ENCODE peak calls at places on chromosomes 11 and 22, in eight cellular contexts. One of them, this sample, is unnamed.

GRCh38 chr11:61963016-61963281 is 4.5 kb downstream of the FTH1 start:
- DNase-seq in thoracic aorta: no peak
- DNase-seq in brain microvascular endothelial cell: no peak
- DNase-seq in lower lobe of right lung: no peak
- DNase-seq in dorsolateral prefrontal cortex: no peak
- DNase-seq in tibial artery: peak; percentile 62
- DNase-seq in breast epithelium: no peak
- DNase-seq in esophagus squamous epithelium: no peak
- DNase-seq in this sample: no peak

GRCh38 chr11:73493838-73494598 is 103.9 kb downstream of the FAM168A start:
- DNase-seq in thoracic aorta: no peak
- DNase-seq in brain microvascular endothelial cell: peak; percentile 80
- DNase-seq in lower lobe of right lung: no peak
- DNase-seq in dorsolateral prefrontal cortex: no peak
- DNase-seq in tibial artery: no peak
- DNase-seq in breast epithelium: peak; percentile 79
- DNase-seq in esophagus squamous epithelium: no peak
- DNase-seq in this sample: no peak

GRCh38 chr11:6640036-6640984 is 15.3 kb downstream of the DCHS1 start:
- DNase-seq in thoracic aorta: no peak
- DNase-seq in brain microvascular endothelial cell: no peak
- DNase-seq in lower lobe of right lung: no peak
- DNase-seq in dorsolateral prefrontal cortex: no peak
- DNase-seq in tibial artery: no peak
- DNase-seq in breast epithelium: no peak
- DNase-seq in esophagus squamous epithelium: no peak
- DNase-seq in this sample: no peak

GRCh38 chr11:62433553-62434301 is 14.9 kb downstream of the SCGB1A1 start:
- DNase-seq in thoracic aorta: no peak
- DNase-seq in brain microvascular endothelial cell: no peak
- DNase-seq in lower lobe of right lung: no peak
- DNase-seq in dorsolateral prefrontal cortex: no peak
- DNase-seq in tibial artery: no peak
- DNase-seq in breast epithelium: peak; percentile 79
- DNase-seq in esophagus squamous epithelium: no peak
- DNase-seq in this sample: no peak

GRCh38 chr22:44702479-44703219 is 645 bp downstream of the PRR5 start:
- DNase-seq in thoracic aorta: no peak
- DNase-seq in brain microvascular endothelial cell: peak; percentile 17
- DNase-seq in lower lobe of right lung: no peak
- DNase-seq in dorsolateral prefrontal cortex: no peak
- DNase-seq in tibial artery: no peak
- DNase-seq in breast epithelium: no peak
- DNase-seq in esophagus squamous epithelium: no peak
- DNase-seq in this sample: peak; percentile 25

GRCh38 chr11:8809185-8809584 is 101.8 kb upstream of the AKIP1 start:
- DNase-seq in thoracic aorta: no peak
- DNase-seq in brain microvascular endothelial cell: no peak
- DNase-seq in lower lobe of right lung: no peak
- DNase-seq in dorsolateral prefrontal cortex: no peak
- DNase-seq in tibial artery: no peak
- DNase-seq in breast epithelium: no peak
- DNase-seq in esophagus squamous epithelium: no peak
- DNase-seq in this sample: no peak

GRCh38 chr22:37633693-37634504 is 5.6 kb upstream of the SH3BP1 start:
- DNase-seq in thoracic aorta: no peak
- DNase-seq in brain microvascular endothelial cell: peak; percentile 76
- DNase-seq in lower lobe of right lung: peak; percentile 89
- DNase-seq in dorsolateral prefrontal cortex: peak; percentile 61
- DNase-seq in tibial artery: peak; percentile 93
- DNase-seq in breast epithelium: no peak
- DNase-seq in esophagus squamous epithelium: no peak
- DNase-seq in this sample: peak; percentile 92

GRCh38 chr22:39623603-39624500 is 53.3 kb downstream of the CACNA1I start:
- DNase-seq in thoracic aorta: no peak
- DNase-seq in brain microvascular endothelial cell: no peak
- DNase-seq in lower lobe of right lung: no peak
- DNase-seq in dorsolateral prefrontal cortex: no peak
- DNase-seq in tibial artery: no peak
- DNase-seq in breast epithelium: no peak
- DNase-seq in esophagus squamous epithelium: no peak
- DNase-seq in this sample: no peak

GRCh38 chr11:120210651-120211521 is at the start of gene OAF:
- DNase-seq in thoracic aorta: no peak
- DNase-seq in brain microvascular endothelial cell: peak; percentile 73
- DNase-seq in lower lobe of right lung: peak; percentile 67
- DNase-seq in dorsolateral prefrontal cortex: peak; percentile 51
- DNase-seq in tibial artery: no peak
- DNase-seq in breast epithelium: peak; percentile 26
- DNase-seq in esophagus squamous epithelium: no peak
- DNase-seq in this sample: peak; percentile 75

GRCh38 chr11:120211522-120212258 is 858 bp downstream of the OAF start:
- DNase-seq in thoracic aorta: no peak
- DNase-seq in brain microvascular endothelial cell: no peak
- DNase-seq in lower lobe of right lung: no peak
- DNase-seq in dorsolateral prefrontal cortex: no peak
- DNase-seq in tibial artery: no peak
- DNase-seq in breast epithelium: no peak
- DNase-seq in esophagus squamous epithelium: no peak
- DNase-seq in this sample: no peak

GRCh38 chr11:120208777-120209176 is 2.1 kb upstream of the OAF start:
- DNase-seq in thoracic aorta: no peak
- DNase-seq in brain microvascular endothelial cell: peak; percentile 29
- DNase-seq in lower lobe of right lung: no peak
- DNase-seq in dorsolateral prefrontal cortex: no peak
- DNase-seq in tibial artery: no peak
- DNase-seq in breast epithelium: no peak
- DNase-seq in esophagus squamous epithelium: no peak
- DNase-seq in this sample: peak; percentile 55

GRCh38 chr11:120208012-120208441 is 2.8 kb upstream of the OAF start:
- DNase-seq in thoracic aorta: no peak
- DNase-seq in brain microvascular endothelial cell: no peak
- DNase-seq in lower lobe of right lung: no peak
- DNase-seq in dorsolateral prefrontal cortex: no peak
- DNase-seq in tibial artery: no peak
- DNase-seq in breast epithelium: no peak
- DNase-seq in esophagus squamous epithelium: no peak
- DNase-seq in this sample: no peak

GRCh38 chr11:120209750-120210650 is 832 bp upstream of the OAF start:
- DNase-seq in thoracic aorta: no peak
- DNase-seq in brain microvascular endothelial cell: no peak
- DNase-seq in lower lobe of right lung: no peak
- DNase-seq in dorsolateral prefrontal cortex: no peak
- DNase-seq in tibial artery: no peak
- DNase-seq in breast epithelium: no peak
- DNase-seq in esophagus squamous epithelium: no peak
- DNase-seq in this sample: no peak
- H3K27ac ChIP-seq in thoracic aorta: no peak overlapping the region
- H3K27ac ChIP-seq in brain microvascular endothelial cell: peak overlapping the region; percentile 65
- H3K27ac ChIP-seq in lower lobe of right lung: peak overlapping the region; percentile 68
- H3K27ac ChIP-seq in dorsolateral prefrontal cortex: peak overlapping the region; percentile 23
- H3K27ac ChIP-seq in tibial artery: peak overlapping the region; percentile 54
- H3K27ac ChIP-seq in breast epithelium: peak overlapping the region; percentile 75
- H3K27ac ChIP-seq in esophagus squamous epithelium: peak overlapping the region; percentile 80
- H3K27ac ChIP-seq in this sample: peak overlapping the region; percentile 87

GRCh38 chr22:48942698-48943566 is 884.7 kb downstream of the BRD1 start:
- DNase-seq in thoracic aorta: no peak
- DNase-seq in brain microvascular endothelial cell: no peak
- DNase-seq in lower lobe of right lung: no peak
- DNase-seq in dorsolateral prefrontal cortex: no peak
- DNase-seq in tibial artery: peak; percentile 40
- DNase-seq in breast epithelium: no peak
- DNase-seq in esophagus squamous epithelium: no peak
- DNase-seq in this sample: no peak

GRCh38 chr22:48941903-48942625 is 885.6 kb downstream of the BRD1 start:
- DNase-seq in thoracic aorta: no peak
- DNase-seq in brain microvascular endothelial cell: no peak
- DNase-seq in lower lobe of right lung: no peak
- DNase-seq in dorsolateral prefrontal cortex: no peak
- DNase-seq in tibial artery: peak; percentile 16
- DNase-seq in breast epithelium: no peak
- DNase-seq in esophagus squamous epithelium: no peak
- DNase-seq in this sample: no peak

GRCh38 chr22:48944433-48944755 is 883.3 kb downstream of the BRD1 start:
- DNase-seq in thoracic aorta: no peak
- DNase-seq in brain microvascular endothelial cell: no peak
- DNase-seq in lower lobe of right lung: no peak
- DNase-seq in dorsolateral prefrontal cortex: no peak
- DNase-seq in tibial artery: peak; percentile 40
- DNase-seq in breast epithelium: no peak
- DNase-seq in esophagus squamous epithelium: no peak
- DNase-seq in this sample: no peak

GRCh38 chr22:48944756-48945620 is 882.7 kb downstream of the BRD1 start:
- DNase-seq in thoracic aorta: no peak
- DNase-seq in brain microvascular endothelial cell: no peak
- DNase-seq in lower lobe of right lung: no peak
- DNase-seq in dorsolateral prefrontal cortex: no peak
- DNase-seq in tibial artery: peak; percentile 60
- DNase-seq in breast epithelium: peak; percentile 7
- DNase-seq in esophagus squamous epithelium: no peak
- DNase-seq in this sample: no peak

DNA sequence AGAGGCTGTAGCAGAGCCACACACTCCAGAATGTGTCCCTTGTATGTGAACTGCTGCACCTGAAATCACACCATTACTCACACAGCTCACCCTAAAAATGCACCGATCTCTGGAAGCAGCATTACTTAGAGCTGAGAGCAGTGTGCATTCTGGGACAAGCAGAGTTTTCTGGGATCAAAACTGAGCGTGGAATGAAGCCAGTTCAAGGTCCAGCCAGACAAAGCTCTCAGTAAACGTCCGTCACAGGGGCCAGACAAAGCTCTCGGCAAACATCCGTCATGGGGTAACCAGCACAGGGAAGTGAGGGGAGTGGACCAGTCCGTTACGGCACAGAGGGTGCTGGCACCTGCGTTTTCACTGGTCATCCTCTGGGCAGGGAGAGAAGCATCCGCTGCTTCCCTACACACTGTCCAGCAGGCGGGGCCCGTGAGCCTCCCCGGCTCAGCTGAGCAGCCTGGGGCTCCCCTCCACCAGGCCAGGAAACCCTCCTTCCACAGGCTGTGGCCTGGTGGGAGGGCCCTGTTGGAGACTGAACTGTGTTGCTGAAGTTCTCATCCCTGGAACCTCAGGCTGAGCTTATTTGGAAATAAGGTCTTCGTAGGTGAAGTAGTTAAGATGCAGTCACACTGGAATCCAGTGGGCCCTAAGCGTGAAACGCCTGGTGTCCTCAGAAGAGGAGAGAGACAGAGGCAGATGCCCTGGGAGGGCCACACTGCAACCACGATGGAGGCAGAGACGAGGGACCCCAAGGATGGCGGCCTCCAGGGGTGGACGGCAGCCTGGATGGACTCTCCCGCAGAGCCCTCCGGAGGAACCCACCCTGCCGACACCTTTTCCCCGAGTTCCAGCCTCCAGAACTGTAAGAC is 883.9 kb downstream of the BRD1 start:
- DNase-seq in thoracic aorta: no peak
- DNase-seq in brain microvascular endothelial cell: no peak
- DNase-seq in lower lobe of right lung: no peak
- DNase-seq in dorsolateral prefrontal cortex: peak; percentile 49
- DNase-seq in tibial artery: peak; percentile 60
- DNase-seq in breast epithelium: peak; percentile 3
- DNase-seq in esophagus squamous epithelium: no peak
- DNase-seq in this sample: no peak
- TF ChIP-seq CTCF in thoracic aorta: peak; percentile 68
- TF ChIP-seq CTCF in brain microvascular endothelial cell: no peak
- TF ChIP-seq CTCF in lower lobe of right lung: peak; percentile 65
- TF ChIP-seq CTCF in dorsolateral prefrontal cortex: peak; percentile 76
- TF ChIP-seq CTCF in tibial artery: peak; percentile 17
- TF ChIP-seq CTCF in breast epithelium: no peak
- TF ChIP-seq CTCF in esophagus squamous epithelium: peak; percentile 12
- TF ChIP-seq CTCF in this sample: no peak

DNA sequence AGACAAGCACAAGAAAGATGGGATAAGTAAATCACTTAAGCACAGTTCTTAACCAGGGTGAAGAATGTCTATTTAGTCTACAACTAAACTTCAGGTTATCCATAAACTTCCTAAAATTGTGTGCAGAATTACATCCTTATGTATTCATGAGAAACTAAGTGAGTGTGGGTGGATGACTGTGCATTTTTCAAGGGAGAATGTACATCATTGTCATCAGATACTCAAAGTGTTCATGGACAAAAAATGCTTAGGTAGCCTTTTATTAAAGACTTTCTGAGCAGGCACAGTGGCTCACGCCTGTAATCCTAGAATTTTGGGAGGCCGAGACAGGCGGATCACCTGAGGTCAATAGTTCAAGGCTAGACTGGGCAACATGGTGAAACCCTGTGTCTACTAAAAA is 2023.8 kb downstream of the LRRC4C start:
- DNase-seq in thoracic aorta: no peak
- DNase-seq in brain microvascular endothelial cell: no peak
- DNase-seq in lower lobe of right lung: no peak
- DNase-seq in dorsolateral prefrontal cortex: no peak
- DNase-seq in tibial artery: no peak
- DNase-seq in breast epithelium: no peak
- DNase-seq in esophagus squamous epithelium: no peak
- DNase-seq in this sample: no peak
- H3K27ac ChIP-seq in thoracic aorta: no peak overlapping the region
- H3K27ac ChIP-seq in brain microvascular endothelial cell: no peak overlapping the region
- H3K27ac ChIP-seq in lower lobe of right lung: no peak overlapping the region
- H3K27ac ChIP-seq in dorsolateral prefrontal cortex: no peak overlapping the region
- H3K27ac ChIP-seq in tibial artery: no peak overlapping the region
- H3K27ac ChIP-seq in breast epithelium: no peak overlapping the region
- H3K27ac ChIP-seq in esophagus squamous epithelium: no peak overlapping the region
- H3K27ac ChIP-seq in this sample: no peak overlapping the region

GRCh38 chr22:42612336-42612735 is 2.3 kb downstream of the POLDIP3 start:
- DNase-seq in thoracic aorta: no peak
- DNase-seq in brain microvascular endothelial cell: no peak
- DNase-seq in lower lobe of right lung: no peak
- DNase-seq in dorsolateral prefrontal cortex: no peak
- DNase-seq in tibial artery: no peak
- DNase-seq in breast epithelium: no peak
- DNase-seq in esophagus squamous epithelium: no peak
- DNase-seq in this sample: no peak

GRCh38 chr22:42613869-42614268 is 814 bp downstream of the POLDIP3 start:
- DNase-seq in thoracic aorta: no peak
- DNase-seq in brain microvascular endothelial cell: no peak
- DNase-seq in lower lobe of right lung: no peak
- DNase-seq in dorsolateral prefrontal cortex: no peak
- DNase-seq in tibial artery: no peak
- DNase-seq in breast epithelium: no peak
- DNase-seq in esophagus squamous epithelium: no peak
- DNase-seq in this sample: no peak

GRCh38 chr22:42617155-42617983 is 2.7 kb upstream of the POLDIP3 start:
- DNase-seq in thoracic aorta: no peak
- DNase-seq in brain microvascular endothelial cell: no peak
- DNase-seq in lower lobe of right lung: no peak
- DNase-seq in dorsolateral prefrontal cortex: no peak
- DNase-seq in tibial artery: no peak
- DNase-seq in breast epithelium: no peak
- DNase-seq in esophagus squamous epithelium: no peak
- DNase-seq in this sample: no peak

GRCh38 chr22:42615092-42615859 is 593 bp upstream of the POLDIP3 start:
- DNase-seq in thoracic aorta: peak; percentile 73
- DNase-seq in brain microvascular endothelial cell: peak; percentile 99
- DNase-seq in lower lobe of right lung: peak; percentile 85
- DNase-seq in dorsolateral prefrontal cortex: peak; percentile 42
- DNase-seq in tibial artery: peak; percentile 90
- DNase-seq in breast epithelium: peak; percentile 90
- DNase-seq in esophagus squamous epithelium: peak; percentile 57
- DNase-seq in this sample: peak; percentile 83

DNA sequence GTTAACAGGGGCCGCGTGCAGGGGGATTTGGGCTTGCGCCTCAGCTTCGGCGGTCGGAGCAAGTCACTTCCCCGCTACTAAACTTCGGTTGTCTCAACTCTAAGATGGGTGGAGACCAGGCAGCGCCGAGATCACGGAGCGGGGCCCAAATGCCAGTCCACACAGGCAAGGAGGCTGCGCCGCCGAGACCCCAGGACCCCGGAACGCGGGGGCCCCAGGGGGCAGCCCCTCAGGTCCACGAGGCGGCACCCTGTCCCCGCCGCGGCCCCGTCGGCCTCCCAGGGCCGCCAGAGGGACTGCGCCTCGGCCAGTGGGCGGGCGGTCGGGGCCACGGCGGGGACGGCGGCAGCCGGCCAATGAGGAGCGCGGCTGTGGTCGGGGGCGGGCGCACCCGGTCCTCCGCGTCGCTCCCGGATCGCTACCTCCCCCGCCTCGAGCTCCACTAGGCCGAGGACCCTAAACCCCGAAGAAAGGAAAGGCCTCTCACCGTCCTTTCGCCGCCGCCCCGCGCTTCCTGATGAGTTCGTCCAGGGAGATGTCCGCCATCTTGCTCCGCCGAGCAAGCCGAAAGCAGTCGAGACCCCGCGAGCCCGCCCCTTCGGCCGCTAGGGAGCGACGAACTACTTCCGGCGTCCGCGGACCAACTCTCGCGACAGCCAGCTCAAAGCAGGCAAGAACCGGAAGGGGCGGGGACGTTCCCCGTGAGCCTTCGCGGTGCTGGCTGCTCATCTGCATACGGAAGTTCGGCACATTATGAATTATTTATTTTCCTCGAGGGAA is at the start of gene POLDIP3:
- DNase-seq in thoracic aorta: peak; percentile 94
- DNase-seq in brain microvascular endothelial cell: peak; percentile 97
- DNase-seq in lower lobe of right lung: peak; percentile 99
- DNase-seq in dorsolateral prefrontal cortex: peak; percentile 100
- DNase-seq in tibial artery: peak; percentile 99
- DNase-seq in breast epithelium: peak; percentile 99
- DNase-seq in esophagus squamous epithelium: peak; percentile 95
- DNase-seq in this sample: peak; percentile 99
- TF ChIP-seq CTCF in thoracic aorta: peak; percentile 26
- TF ChIP-seq CTCF in brain microvascular endothelial cell: peak; percentile 44
- TF ChIP-seq CTCF in lower lobe of right lung: peak; percentile 37
- TF ChIP-seq CTCF in dorsolateral prefrontal cortex: peak; percentile 71
- TF ChIP-seq CTCF in tibial artery: peak; percentile 20
- TF ChIP-seq CTCF in breast epithelium: peak; percentile 59
- TF ChIP-seq CTCF in esophagus squamous epithelium: peak; percentile 33
- TF ChIP-seq CTCF in this sample: peak; percentile 20